ENCODE peak calls at places on chromosomes 16 and 17, in ten cellular contexts. One of them, this sample, is unnamed.
A peak's percentile ranks its signal among the peaks of the same experiment; 100 is the strongest.

GRCh38 chr17:63932721-63933120 is 590 bp upstream of the CD79B start:
- DNase-seq in substantia nigra: no peak
- DNase-seq in astrocyte of the spinal cord: no peak
- DNase-seq in brain microvascular endothelial cell: no peak
- DNase-seq in choroid plexus epithelial cell: no peak
- DNase-seq in activated T-cell treated with anti-CD3 and anti-CD28 coated beads for 1 hour: no peak
- DNase-seq in stimulated activated effector memory CD8-positive, alpha-beta T cell treated with anti-CD3 and anti-CD28 coated beads, Interleukin-12 subunit alpha, Interleukin-12 subunit beta, amount 100 ng/mL, for 72 hours: no peak
- DNase-seq in neural progenitor cell: no peak
- DNase-seq in EH: no peak
- DNase-seq in WTC11: no peak
- DNase-seq in this sample: no peak

GRCh38 chr16:1287982-1288670 is 21.3 kb upstream of the UBE2I start:
- DNase-seq in substantia nigra: no peak
- DNase-seq in astrocyte of the spinal cord: no peak
- DNase-seq in brain microvascular endothelial cell: no peak
- DNase-seq in choroid plexus epithelial cell: peak; percentile 33
- DNase-seq in activated T-cell treated with anti-CD3 and anti-CD28 coated beads for 1 hour: no peak
- DNase-seq in stimulated activated effector memory CD8-positive, alpha-beta T cell treated with anti-CD3 and anti-CD28 coated beads, Interleukin-12 subunit alpha, Interleukin-12 subunit beta, amount 100 ng/mL, for 72 hours: no peak
- DNase-seq in neural progenitor cell: no peak
- DNase-seq in EH: no peak
- DNase-seq in WTC11: no peak
- DNase-seq in this sample: no peak

GRCh38 chr17:72258711-72259110 is 137.9 kb downstream of the SOX9 start:
- DNase-seq in substantia nigra: no peak
- DNase-seq in astrocyte of the spinal cord: no peak
- DNase-seq in brain microvascular endothelial cell: no peak
- DNase-seq in choroid plexus epithelial cell: no peak
- DNase-seq in activated T-cell treated with anti-CD3 and anti-CD28 coated beads for 1 hour: no peak
- DNase-seq in stimulated activated effector memory CD8-positive, alpha-beta T cell treated with anti-CD3 and anti-CD28 coated beads, Interleukin-12 subunit alpha, Interleukin-12 subunit beta, amount 100 ng/mL, for 72 hours: no peak
- DNase-seq in neural progenitor cell: no peak
- DNase-seq in EH: no peak
- DNase-seq in WTC11: no peak
- DNase-seq in this sample: no peak

GRCh38 chr17:74968361-74968780 is 4.2 kb downstream of the HID1 start:
- DNase-seq in substantia nigra: no peak
- DNase-seq in astrocyte of the spinal cord: no peak
- DNase-seq in brain microvascular endothelial cell: no peak
- DNase-seq in choroid plexus epithelial cell: no peak
- DNase-seq in activated T-cell treated with anti-CD3 and anti-CD28 coated beads for 1 hour: no peak
- DNase-seq in stimulated activated effector memory CD8-positive, alpha-beta T cell treated with anti-CD3 and anti-CD28 coated beads, Interleukin-12 subunit alpha, Interleukin-12 subunit beta, amount 100 ng/mL, for 72 hours: no peak
- DNase-seq in neural progenitor cell: no peak
- DNase-seq in EH: no peak
- DNase-seq in WTC11: no peak
- DNase-seq in this sample: no peak

GRCh38 chr17:2689411-2690164 is 22.0 kb downstream of the CLUH start:
- DNase-seq in substantia nigra: no peak
- DNase-seq in astrocyte of the spinal cord: no peak
- DNase-seq in brain microvascular endothelial cell: no peak
- DNase-seq in choroid plexus epithelial cell: no peak
- DNase-seq in activated T-cell treated with anti-CD3 and anti-CD28 coated beads for 1 hour: no peak
- DNase-seq in stimulated activated effector memory CD8-positive, alpha-beta T cell treated with anti-CD3 and anti-CD28 coated beads, Interleukin-12 subunit alpha, Interleukin-12 subunit beta, amount 100 ng/mL, for 72 hours: no peak
- DNase-seq in neural progenitor cell: no peak
- DNase-seq in EH: no peak
- DNase-seq in WTC11: no peak
- DNase-seq in this sample: no peak

GRCh38 chr16:2042666-2043295 is 4.9 kb downstream of the NTHL1 start:
- DNase-seq in substantia nigra: no peak
- DNase-seq in astrocyte of the spinal cord: no peak
- DNase-seq in brain microvascular endothelial cell: no peak
- DNase-seq in choroid plexus epithelial cell: no peak
- DNase-seq in activated T-cell treated with anti-CD3 and anti-CD28 coated beads for 1 hour: no peak
- DNase-seq in stimulated activated effector memory CD8-positive, alpha-beta T cell treated with anti-CD3 and anti-CD28 coated beads, Interleukin-12 subunit alpha, Interleukin-12 subunit beta, amount 100 ng/mL, for 72 hours: no peak
- DNase-seq in neural progenitor cell: no peak
- DNase-seq in EH: no peak
- DNase-seq in WTC11: no peak
- DNase-seq in this sample: no peak

GRCh38 chr16:63473710-63474109 is 1437.5 kb upstream of the CDH8 start:
- DNase-seq in substantia nigra: no peak
- DNase-seq in astrocyte of the spinal cord: no peak
- DNase-seq in brain microvascular endothelial cell: no peak
- DNase-seq in choroid plexus epithelial cell: peak; percentile 2
- DNase-seq in activated T-cell treated with anti-CD3 and anti-CD28 coated beads for 1 hour: no peak
- DNase-seq in stimulated activated effector memory CD8-positive, alpha-beta T cell treated with anti-CD3 and anti-CD28 coated beads, Interleukin-12 subunit alpha, Interleukin-12 subunit beta, amount 100 ng/mL, for 72 hours: no peak
- DNase-seq in neural progenitor cell: no peak
- DNase-seq in EH: no peak
- DNase-seq in WTC11: no peak
- DNase-seq in this sample: no peak

GRCh38 chr16:31362476-31363405 is 7.8 kb downstream of the ITGAX start:
- DNase-seq in substantia nigra: no peak
- DNase-seq in astrocyte of the spinal cord: no peak
- DNase-seq in brain microvascular endothelial cell: no peak
- DNase-seq in choroid plexus epithelial cell: no peak
- DNase-seq in activated T-cell treated with anti-CD3 and anti-CD28 coated beads for 1 hour: no peak
- DNase-seq in stimulated activated effector memory CD8-positive, alpha-beta T cell treated with anti-CD3 and anti-CD28 coated beads, Interleukin-12 subunit alpha, Interleukin-12 subunit beta, amount 100 ng/mL, for 72 hours: no peak
- DNase-seq in neural progenitor cell: no peak
- DNase-seq in EH: no peak
- DNase-seq in WTC11: no peak
- DNase-seq in this sample: no peak

GRCh38 chr17:4934173-4934979 is 2.3 kb downstream of the GP1BA start:
- DNase-seq in substantia nigra: no peak
- DNase-seq in astrocyte of the spinal cord: peak; percentile 55
- DNase-seq in brain microvascular endothelial cell: peak; percentile 33
- DNase-seq in choroid plexus epithelial cell: peak; percentile 54
- DNase-seq in activated T-cell treated with anti-CD3 and anti-CD28 coated beads for 1 hour: no peak
- DNase-seq in stimulated activated effector memory CD8-positive, alpha-beta T cell treated with anti-CD3 and anti-CD28 coated beads, Interleukin-12 subunit alpha, Interleukin-12 subunit beta, amount 100 ng/mL, for 72 hours: no peak
- DNase-seq in neural progenitor cell: no peak
- DNase-seq in EH: peak; percentile 59
- DNase-seq in WTC11: peak; percentile 50
- DNase-seq in this sample: peak; percentile 82

GRCh38 chr17:4858068-4858879 is 25.1 kb downstream of the MINK1 start:
- DNase-seq in substantia nigra: peak; percentile 48
- DNase-seq in astrocyte of the spinal cord: no peak
- DNase-seq in brain microvascular endothelial cell: no peak
- DNase-seq in choroid plexus epithelial cell: no peak
- DNase-seq in activated T-cell treated with anti-CD3 and anti-CD28 coated beads for 1 hour: no peak
- DNase-seq in stimulated activated effector memory CD8-positive, alpha-beta T cell treated with anti-CD3 and anti-CD28 coated beads, Interleukin-12 subunit alpha, Interleukin-12 subunit beta, amount 100 ng/mL, for 72 hours: no peak
- DNase-seq in neural progenitor cell: peak; percentile 87
- DNase-seq in EH: peak; percentile 35
- DNase-seq in WTC11: no peak
- DNase-seq in this sample: no peak

GRCh38 chr17:7107012-7107754 is 7.4 kb downstream of the ASGR2 start:
- DNase-seq in substantia nigra: no peak
- DNase-seq in astrocyte of the spinal cord: no peak
- DNase-seq in brain microvascular endothelial cell: no peak
- DNase-seq in choroid plexus epithelial cell: no peak
- DNase-seq in activated T-cell treated with anti-CD3 and anti-CD28 coated beads for 1 hour: no peak
- DNase-seq in stimulated activated effector memory CD8-positive, alpha-beta T cell treated with anti-CD3 and anti-CD28 coated beads, Interleukin-12 subunit alpha, Interleukin-12 subunit beta, amount 100 ng/mL, for 72 hours: no peak
- DNase-seq in neural progenitor cell: no peak
- DNase-seq in EH: no peak
- DNase-seq in WTC11: no peak
- DNase-seq in this sample: no peak

GRCh38 chr17:58327363-58328194 is 1.0 kb downstream of the TSPOAP1 start:
- DNase-seq in substantia nigra: no peak
- DNase-seq in astrocyte of the spinal cord: no peak
- DNase-seq in brain microvascular endothelial cell: no peak
- DNase-seq in choroid plexus epithelial cell: no peak
- DNase-seq in activated T-cell treated with anti-CD3 and anti-CD28 coated beads for 1 hour: no peak
- DNase-seq in stimulated activated effector memory CD8-positive, alpha-beta T cell treated with anti-CD3 and anti-CD28 coated beads, Interleukin-12 subunit alpha, Interleukin-12 subunit beta, amount 100 ng/mL, for 72 hours: no peak
- DNase-seq in neural progenitor cell: no peak
- DNase-seq in EH: no peak
- DNase-seq in WTC11: no peak
- DNase-seq in this sample: no peak

GRCh38 chr17:77358801-77359716 is 218.3 kb downstream of the SEC14L1 start:
- DNase-seq in substantia nigra: no peak
- DNase-seq in astrocyte of the spinal cord: no peak
- DNase-seq in brain microvascular endothelial cell: no peak
- DNase-seq in choroid plexus epithelial cell: no peak
- DNase-seq in activated T-cell treated with anti-CD3 and anti-CD28 coated beads for 1 hour: no peak
- DNase-seq in stimulated activated effector memory CD8-positive, alpha-beta T cell treated with anti-CD3 and anti-CD28 coated beads, Interleukin-12 subunit alpha, Interleukin-12 subunit beta, amount 100 ng/mL, for 72 hours: no peak
- DNase-seq in neural progenitor cell: no peak
- DNase-seq in EH: no peak
- DNase-seq in WTC11: no peak
- DNase-seq in this sample: no peak

GRCh38 chr16:30030841-30031413 is at the start of gene TLCD3B:
- DNase-seq in substantia nigra: no peak
- DNase-seq in astrocyte of the spinal cord: no peak
- DNase-seq in brain microvascular endothelial cell: no peak
- DNase-seq in choroid plexus epithelial cell: no peak
- DNase-seq in activated T-cell treated with anti-CD3 and anti-CD28 coated beads for 1 hour: no peak
- DNase-seq in stimulated activated effector memory CD8-positive, alpha-beta T cell treated with anti-CD3 and anti-CD28 coated beads, Interleukin-12 subunit alpha, Interleukin-12 subunit beta, amount 100 ng/mL, for 72 hours: no peak
- DNase-seq in neural progenitor cell: peak; percentile 85
- DNase-seq in EH: no peak
- DNase-seq in WTC11: no peak
- DNase-seq in this sample: no peak